ENCODE peak calls at places on chromosomes 11 and 22, in eight cellular contexts. G is C1 segment of cervical spinal cord; B is globus pallidus; H is HCT116; S is HTR-8/SVneo; R is activated naive CD8-positive, alpha-beta T cell treated with anti-CD3 and anti-CD28 coated beads, Interleukin-2, amount 10 ng/mL, durations not matched to agents 7 days and 5 days; X is midbrain; P is cardiac muscle cell. O is an unnamed sample.

GRCh38 chr11:45677811-45678515 is 12.5 kb upstream of the CHST1 start:
- DNase-seq in R (no peak), X (no peak), P (no peak), H (no peak), B (no peak), S (no peak), G (no peak), O (no peak)

GRCh38 chr11:90845126-90845525 is 622.3 kb upstream of the CHORDC1 start:
- DNase-seq in B (no peak), X (no peak), G (no peak), S (no peak), H (no peak), R (no peak), P (no peak), O (no peak)

GRCh38 chr11:31408205-31408604 is 38.5 kb downstream of the DNAJC24 start:
- DNase-seq in X (no peak), H (no peak), B (no peak), G (no peak), S (no peak), P (no peak), R (no peak), O (no peak)

GRCh38 chr11:46352063-46352841 is 5.0 kb downstream of the DGKZ start:
- DNase-seq in R (peak), B (peak), G (peak), S (peak), X (peak), P (peak), H (no peak), O (no peak)

GRCh38 chr22:28988455-28988854 is 73.2 kb downstream of the C22orf31 start:
- DNase-seq in P (no peak), X (no peak), R (no peak), S (no peak), G (no peak), H (no peak), B (no peak), O (no peak)

GRCh38 chr11:36352919-36353318 is 56.8 kb downstream of the PRR5L start:
- DNase-seq in B (peak), S (no peak), H (no peak), R (peak), P (no peak), X (no peak), G (no peak), O (no peak)

GRCh38 chr11:72705442-72706365 is 31.5 kb upstream of the PDE2A start:
- DNase-seq in G (no peak), S (no peak), P (no peak), H (no peak), B (no peak), R (no peak), X (no peak), O (no peak)

GRCh38 chr11:58531865-58532341 is 24.0 kb upstream of the OR5B21 start:
- DNase-seq in G (no peak), P (no peak), H (no peak), S (no peak), B (no peak), X (no peak), R (no peak), O (no peak)

GRCh38 chr22:23054531-23055257 is 15.6 kb upstream of the GNAZ start:
- DNase-seq in R (peak), P (no peak), X (no peak), H (no peak), G (no peak), B (no peak), S (no peak), O (no peak)

GRCh38 chr22:44648821-44649566 is 53.0 kb upstream of the PRR5 start:
- DNase-seq in R (no peak), P (peak), H (no peak), S (no peak), B (no peak), X (no peak), G (no peak), O (no peak)

GRCh38 chr11:75498556-75499255 is 27.0 kb downstream of the GDPD5 start:
- DNase-seq in P (peak), B (no peak), R (no peak), X (no peak), H (no peak), S (no peak), G (no peak), O (no peak)

GRCh38 chr22:41261541-41262249 is 21.0 kb upstream of the CHADL start:
- DNase-seq in G (no peak), P (no peak), S (no peak), B (no peak), X (no peak), R (no peak), H (no peak), O (no peak)

GRCh38 chr11:60744114-60744513 is 12.6 kb upstream of the MS4A15 start:
- DNase-seq in R (no peak), H (no peak), B (no peak), P (no peak), G (no peak), S (no peak), X (no peak), O (no peak)

GRCh38 chr11:88535916-88536547 is 198.5 kb upstream of the CTSC start:
- DNase-seq in P (peak), R (no peak), G (no peak), S (peak), X (no peak), B (no peak), H (peak), O (peak)

GRCh38 chr11:18046116-18046777 is at the start of gene TPH1:
- DNase-seq in R (no peak), P (peak), G (no peak), B (no peak), X (no peak), H (no peak), S (no peak), O (peak)

GRCh38 chr11:34909955-34910354 is 6.2 kb downstream of the APIP start:
- DNase-seq in G (no peak), S (no peak), P (peak), R (no peak), X (no peak), B (no peak), H (no peak), O (no peak)

GRCh38 chr11:21761000-21761399 is 431.9 kb upstream of the ANO5 start:
- DNase-seq in B (no peak), H (no peak), G (no peak), R (no peak), X (no peak), S (no peak), P (no peak), O (no peak)

GRCh38 chr11:44604171-44604581 is 38.7 kb downstream of the CD82 start:
- DNase-seq in B (no peak), R (no peak), H (no peak), X (no peak), S (no peak), P (no peak), G (no peak), O (no peak)

GRCh38 chr11:107591446-107592236 is 694 bp downstream of the ELMOD1 start:
- DNase-seq in G (peak), X (peak), S (peak), H (no peak), P (peak), R (peak), B (no peak), O (no peak)

GRCh38 chr11:45872513-45873356 is 12.7 kb upstream of the MAPK8IP1 start:
- DNase-seq in H (peak), B (peak), R (no peak), X (peak), S (peak), P (peak), G (peak), O (no peak)

GRCh38 chr11:26201411-26201810 is 130.5 kb upstream of the ANO3 start:
- DNase-seq in P (no peak), G (no peak), B (no peak), S (peak), H (no peak), R (no peak), X (no peak), O (no peak)

GRCh38 chr22:37634505-37635002 is 4.9 kb upstream of the SH3BP1 start:
- DNase-seq in H (no peak), B (no peak), P (no peak), X (no peak), S (no peak), G (no peak), R (no peak), O (no peak)